ENCODE peak calls at places on chromosomes 2 and 18, in six cellular contexts. B is ovary, R is HepG2, V is psoas muscle, W is GM23248, F is uterus. M is an unnamed sample. For H3K27me3, the result is how much of the 10 kb centered on the place peaks cover.

GRCh38 chr18:3692113-3692621 is 242.2 kb downstream of the TGIF1 start:
- DNase-seq in B (no peak), R (peak), V (no peak), W (no peak), F (no peak), M (no peak)

GRCh38 chr2:71545572-71546274 is 92.4 kb downstream of the DYSF start:
- DNase-seq in B (peak), R (peak), V (peak), W (peak), F (peak), M (no peak)

GRCh38 chr2:141630531-141630930 is 500.3 kb downstream of the LRP1B start:
- DNase-seq in B (no peak), R (no peak), V (no peak), W (no peak), F (no peak), M (no peak)

GRCh38 chr2:37361416-37361815 is 17.0 kb downstream of the QPCT start:
- DNase-seq in B (no peak), R (no peak), V (peak), W (no peak), F (no peak), M (no peak)

GRCh38 chr2:23669413-23670244 is 257.3 kb downstream of the ATAD2B start:
- DNase-seq in B (peak), R (peak), V (peak), W (no peak), F (peak), M (peak)

GRCh38 chr2:234212534-234212933 is 162.0 kb downstream of the SPP2 start:
- DNase-seq in B (no peak), R (no peak), V (no peak), W (no peak), F (no peak), M (no peak)

GRCh38 chr18:63073481-63073880 is 246.1 kb downstream of the BCL2 start:
- DNase-seq in B (no peak), R (peak), V (no peak), W (no peak), F (no peak), M (no peak)

GRCh38 chr2:71220743-71221142 is 6.2 kb downstream of the PAIP2B start:
- DNase-seq in B (no peak), R (no peak), V (no peak), W (peak), F (no peak), M (no peak)

GRCh38 chr2:1561259-1561658 is 148.0 kb downstream of the TPO start:
- DNase-seq in B (no peak), R (no peak), V (no peak), W (no peak), F (no peak), M (no peak)

GRCh38 chr2:120678251-120678650 is 57.4 kb upstream of the GLI2 start:
- DNase-seq in B (no peak), R (no peak), V (no peak), W (peak), F (no peak), M (no peak)

GRCh38 chr2:16438571-16439294 is 226.9 kb downstream of the CYRIA start:
- DNase-seq in B (no peak), R (no peak), V (no peak), W (no peak), F (no peak), M (no peak)

GRCh38 chr2:208643145-208643544 is 236.6 kb downstream of the PTH2R start:
- DNase-seq in B (no peak), R (no peak), V (no peak), W (no peak), F (no peak), M (no peak)

DNA sequence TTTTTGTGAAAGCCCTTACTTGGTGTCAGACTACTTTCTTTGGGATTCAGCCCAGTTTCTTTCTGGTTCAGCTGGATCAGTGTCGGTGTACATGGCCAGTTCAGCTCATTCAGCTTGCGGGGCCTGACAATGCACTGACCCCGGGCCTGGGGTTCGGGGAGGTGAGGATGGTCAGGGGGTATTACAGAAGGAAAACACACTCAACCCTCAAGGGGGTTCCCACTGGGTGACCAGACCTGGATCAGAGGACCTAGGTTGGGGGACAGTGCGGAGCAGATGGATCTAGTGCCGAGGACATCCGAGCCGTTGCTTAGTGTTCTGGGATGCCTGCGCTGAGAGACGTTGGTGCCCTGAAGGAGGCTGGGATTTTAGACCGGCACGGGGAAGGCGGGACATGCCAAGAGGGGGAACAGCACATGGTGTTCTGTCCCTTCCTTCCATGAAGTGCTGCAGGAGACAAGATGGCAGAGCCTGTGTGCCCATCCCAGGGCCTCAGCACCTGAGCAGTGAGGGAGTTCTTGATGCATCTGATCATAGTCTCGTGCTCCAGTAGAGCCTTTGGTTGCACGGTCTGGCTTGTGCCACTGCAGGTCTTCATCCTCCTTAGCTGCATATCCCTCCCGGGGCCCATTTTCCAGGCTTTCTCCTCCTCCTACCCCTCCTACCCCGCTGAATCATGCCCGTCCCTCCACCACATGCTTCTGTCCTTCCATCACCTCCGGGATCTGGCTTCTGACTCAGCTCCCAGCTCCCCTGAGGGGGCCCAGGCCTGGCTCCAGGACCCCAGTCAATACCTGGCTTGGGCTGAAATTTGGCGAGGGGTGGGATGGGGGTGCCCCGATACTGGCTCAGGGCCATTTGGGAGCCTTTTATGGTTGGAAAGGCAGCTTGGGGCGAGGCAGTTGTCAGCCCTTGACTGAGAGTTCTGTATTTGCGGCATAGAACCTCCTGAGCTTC is 18.0 kb downstream of the SPEG start:
- DNase-seq in B (peak), R (no peak), V (peak), W (peak), F (peak), M (peak)
- H3K4me3 ChIP-seq in B (no peak), R (no peak), V (peak), W (peak), F (no peak), M (no peak)

GRCh38 chr2:181396575-181397062 is 60.6 kb upstream of the ITGA4 start:
- DNase-seq in B (no peak), R (no peak), V (no peak), W (peak), F (no peak), M (no peak)
- H3K27me3 ChIP-seq in B (under half), R (under half), V (under half), W (under half), F (under half), M (under half)

DNA sequence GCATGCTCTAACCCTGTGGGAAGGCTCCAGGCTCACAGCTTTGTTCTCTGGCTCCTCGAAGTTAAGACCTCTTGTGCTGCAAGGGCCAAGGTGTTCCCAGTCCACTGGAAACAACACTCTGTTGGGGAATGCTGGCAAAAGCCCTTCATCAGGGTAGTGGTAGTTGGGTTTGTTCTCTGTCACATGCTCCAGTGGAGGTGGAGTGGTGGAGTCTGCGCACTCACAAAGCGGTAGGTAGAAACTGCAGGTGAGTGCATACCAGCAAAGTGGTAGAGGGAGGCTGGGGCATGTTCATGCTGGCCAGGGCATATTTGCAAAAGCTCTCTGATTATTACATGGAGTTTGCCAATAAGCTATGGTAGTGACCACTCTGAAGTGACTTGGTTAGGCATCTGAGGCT is 410.5 kb downstream of the CDH19 start:
- DNase-seq in B (no peak), R (no peak), V (no peak), W (no peak), F (no peak), M (no peak)
- H3K27ac ChIP-seq in B (no peak), R (no peak), V (no peak), W (no peak), F (no peak), M (no peak)

DNA sequence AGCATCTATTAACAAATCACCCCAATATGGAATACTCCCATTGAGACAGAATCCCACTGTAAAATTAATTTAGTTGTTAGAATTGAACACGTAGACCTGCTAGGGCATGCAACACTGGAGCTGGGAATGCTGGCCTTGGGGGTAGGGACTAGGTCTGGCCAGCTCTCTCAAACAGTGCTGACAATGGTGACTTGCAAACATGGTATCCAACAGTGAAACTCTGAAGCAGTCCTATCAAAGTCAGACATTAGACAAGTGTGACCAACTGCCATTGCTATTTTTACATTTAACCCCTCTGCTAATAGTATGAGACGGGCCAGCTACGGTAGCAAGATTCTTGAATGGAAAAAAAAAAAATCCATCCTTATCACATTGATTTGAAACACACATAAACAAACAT is 7.2 kb downstream of the E2F6 start:
- DNase-seq in B (no peak), R (no peak), V (no peak), W (no peak), F (no peak), M (no peak)
- H3K4me3 ChIP-seq in B (no peak), R (no peak), V (peak), W (no peak), F (no peak), M (no peak)

GRCh38 chr2:26889796-26890195 is 41.9 kb downstream of the DPYSL5 start:
- DNase-seq in B (no peak), R (no peak), V (no peak), W (no peak), F (no peak), M (no peak)
- H3K27me3 ChIP-seq in B (under half), R (under half), V (under half), W (half or more), F (under half), M (under half)

GRCh38 chr2:123771928-123772632 is 253.0 kb upstream of the CNTNAP5 start:
- DNase-seq in B (no peak), R (no peak), V (no peak), W (no peak), F (no peak), M (no peak)

GRCh38 chr2:123777116-123777515 is 248.0 kb upstream of the CNTNAP5 start:
- DNase-seq in B (no peak), R (no peak), V (no peak), W (no peak), F (no peak), M (no peak)
- H3K27ac ChIP-seq in B (no peak), R (no peak), V (no peak), W (no peak), F (no peak), M (no peak)

DNA sequence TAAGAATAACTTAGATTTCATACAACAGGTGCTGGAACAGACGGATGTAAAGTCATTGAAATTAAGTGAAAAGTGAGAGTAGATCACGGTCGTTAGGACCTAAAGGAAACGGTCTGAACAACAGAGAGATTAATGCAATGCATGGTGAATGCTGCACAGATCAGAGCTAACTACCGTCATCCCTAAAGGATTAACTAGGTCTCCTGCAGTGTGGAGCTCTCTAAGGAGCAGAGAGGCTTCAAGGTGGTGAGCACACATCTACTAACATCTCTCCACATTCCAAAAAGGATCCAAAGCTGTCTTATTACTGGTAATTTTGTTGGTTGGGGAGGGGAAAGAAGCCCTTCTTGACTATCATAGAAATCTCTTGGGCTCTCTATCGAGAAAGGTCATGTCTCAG is 75.3 kb downstream of the CABYR start:
- DNase-seq in B (no peak), R (no peak), V (no peak), W (no peak), F (no peak), M (no peak)
- H3K4me3 ChIP-seq in B (no peak), R (no peak), V (no peak), W (no peak), F (no peak), M (no peak)

M was measured in heart left ventricle.